ENCODE peak calls at places on chromosomes 2 and 18, in eight cellular contexts. One of them, this sample, is unnamed.

GRCh38 chr2:70173520-70173919 is 17.3 kb downstream of the C2orf42 start:
- ATAC-seq in effector memory CD8-positive, alpha-beta T cell: no peak
- ATAC-seq in Right ventricle myocardium inferior: no peak
- ATAC-seq in foreskin keratinocyte: no peak
- ATAC-seq in stimulated activated effector memory CD8-positive, alpha-beta T cell treated with anti-CD3 and anti-CD28 coated beads, Interleukin-12 subunit alpha, Interleukin-12 subunit beta, amount 100 ng/mL, for 72 hours: no peak
- ATAC-seq in right cardiac atrium: no peak
- ATAC-seq in T-helper 17 cell: no peak
- ATAC-seq in esophagus mucosa: no peak
- ATAC-seq in this sample: no peak

GRCh38 chr2:33021542-33022259 is 74.9 kb downstream of the LTBP1 start:
- ATAC-seq in effector memory CD8-positive, alpha-beta T cell: no peak
- ATAC-seq in Right ventricle myocardium inferior: peak; percentile 43
- ATAC-seq in foreskin keratinocyte: no peak
- ATAC-seq in stimulated activated effector memory CD8-positive, alpha-beta T cell treated with anti-CD3 and anti-CD28 coated beads, Interleukin-12 subunit alpha, Interleukin-12 subunit beta, amount 100 ng/mL, for 72 hours: no peak
- ATAC-seq in right cardiac atrium: no peak
- ATAC-seq in T-helper 17 cell: no peak
- ATAC-seq in esophagus mucosa: no peak
- ATAC-seq in this sample: no peak

GRCh38 chr2:68784849-68785248 is 50.2 kb downstream of the ARHGAP25 start:
- ATAC-seq in effector memory CD8-positive, alpha-beta T cell: no peak
- ATAC-seq in Right ventricle myocardium inferior: peak; percentile 44
- ATAC-seq in foreskin keratinocyte: no peak
- ATAC-seq in stimulated activated effector memory CD8-positive, alpha-beta T cell treated with anti-CD3 and anti-CD28 coated beads, Interleukin-12 subunit alpha, Interleukin-12 subunit beta, amount 100 ng/mL, for 72 hours: no peak
- ATAC-seq in right cardiac atrium: peak; percentile 69
- ATAC-seq in T-helper 17 cell: no peak
- ATAC-seq in esophagus mucosa: no peak
- ATAC-seq in this sample: no peak

GRCh38 chr2:204655626-204656025 is 110.4 kb downstream of the PARD3B start:
- ATAC-seq in effector memory CD8-positive, alpha-beta T cell: no peak
- ATAC-seq in Right ventricle myocardium inferior: no peak
- ATAC-seq in foreskin keratinocyte: no peak
- ATAC-seq in stimulated activated effector memory CD8-positive, alpha-beta T cell treated with anti-CD3 and anti-CD28 coated beads, Interleukin-12 subunit alpha, Interleukin-12 subunit beta, amount 100 ng/mL, for 72 hours: no peak
- ATAC-seq in right cardiac atrium: no peak
- ATAC-seq in T-helper 17 cell: no peak
- ATAC-seq in esophagus mucosa: no peak
- ATAC-seq in this sample: no peak

GRCh38 chr2:224016963-224017362 is 22.1 kb downstream of the SERPINE2 start:
- ATAC-seq in effector memory CD8-positive, alpha-beta T cell: no peak
- ATAC-seq in Right ventricle myocardium inferior: no peak
- ATAC-seq in foreskin keratinocyte: peak; percentile 50
- ATAC-seq in stimulated activated effector memory CD8-positive, alpha-beta T cell treated with anti-CD3 and anti-CD28 coated beads, Interleukin-12 subunit alpha, Interleukin-12 subunit beta, amount 100 ng/mL, for 72 hours: peak; percentile 40
- ATAC-seq in right cardiac atrium: no peak
- ATAC-seq in T-helper 17 cell: no peak
- ATAC-seq in esophagus mucosa: peak; percentile 64
- ATAC-seq in this sample: no peak

GRCh38 chr18:36947820-36948348 is 119.0 kb downstream of the KIAA1328 start:
- ATAC-seq in effector memory CD8-positive, alpha-beta T cell: no peak
- ATAC-seq in Right ventricle myocardium inferior: no peak
- ATAC-seq in foreskin keratinocyte: peak; percentile 49
- ATAC-seq in stimulated activated effector memory CD8-positive, alpha-beta T cell treated with anti-CD3 and anti-CD28 coated beads, Interleukin-12 subunit alpha, Interleukin-12 subunit beta, amount 100 ng/mL, for 72 hours: no peak
- ATAC-seq in right cardiac atrium: no peak
- ATAC-seq in T-helper 17 cell: no peak
- ATAC-seq in esophagus mucosa: no peak
- ATAC-seq in this sample: no peak

GRCh38 chr18:38654966-38655365 is 1089.4 kb upstream of the CELF4 start:
- ATAC-seq in effector memory CD8-positive, alpha-beta T cell: no peak
- ATAC-seq in Right ventricle myocardium inferior: no peak
- ATAC-seq in foreskin keratinocyte: no peak
- ATAC-seq in stimulated activated effector memory CD8-positive, alpha-beta T cell treated with anti-CD3 and anti-CD28 coated beads, Interleukin-12 subunit alpha, Interleukin-12 subunit beta, amount 100 ng/mL, for 72 hours: no peak
- ATAC-seq in right cardiac atrium: no peak
- ATAC-seq in T-helper 17 cell: no peak
- ATAC-seq in esophagus mucosa: no peak
- ATAC-seq in this sample: no peak

GRCh38 chr2:203722411-203722810 is 16.0 kb downstream of the CD28 start:
- ATAC-seq in effector memory CD8-positive, alpha-beta T cell: no peak
- ATAC-seq in Right ventricle myocardium inferior: no peak
- ATAC-seq in foreskin keratinocyte: peak; percentile 26
- ATAC-seq in stimulated activated effector memory CD8-positive, alpha-beta T cell treated with anti-CD3 and anti-CD28 coated beads, Interleukin-12 subunit alpha, Interleukin-12 subunit beta, amount 100 ng/mL, for 72 hours: no peak
- ATAC-seq in right cardiac atrium: no peak
- ATAC-seq in T-helper 17 cell: no peak
- ATAC-seq in esophagus mucosa: no peak
- ATAC-seq in this sample: no peak

GRCh38 chr2:190094471-190094870 is 31.9 kb upstream of the MSTN start:
- ATAC-seq in effector memory CD8-positive, alpha-beta T cell: no peak
- ATAC-seq in Right ventricle myocardium inferior: no peak
- ATAC-seq in foreskin keratinocyte: no peak
- ATAC-seq in stimulated activated effector memory CD8-positive, alpha-beta T cell treated with anti-CD3 and anti-CD28 coated beads, Interleukin-12 subunit alpha, Interleukin-12 subunit beta, amount 100 ng/mL, for 72 hours: no peak
- ATAC-seq in right cardiac atrium: no peak
- ATAC-seq in T-helper 17 cell: no peak
- ATAC-seq in esophagus mucosa: no peak
- ATAC-seq in this sample: no peak

GRCh38 chr18:78192044-78192443 is 787.6 kb upstream of the SALL3 start:
- ATAC-seq in effector memory CD8-positive, alpha-beta T cell: no peak
- ATAC-seq in Right ventricle myocardium inferior: no peak
- ATAC-seq in foreskin keratinocyte: no peak
- ATAC-seq in stimulated activated effector memory CD8-positive, alpha-beta T cell treated with anti-CD3 and anti-CD28 coated beads, Interleukin-12 subunit alpha, Interleukin-12 subunit beta, amount 100 ng/mL, for 72 hours: no peak
- ATAC-seq in right cardiac atrium: no peak
- ATAC-seq in T-helper 17 cell: no peak
- ATAC-seq in esophagus mucosa: peak; percentile 88
- ATAC-seq in this sample: no peak

GRCh38 chr2:227848586-227848985 is 22.8 kb upstream of the DAW1 start:
- ATAC-seq in effector memory CD8-positive, alpha-beta T cell: peak; percentile 92
- ATAC-seq in Right ventricle myocardium inferior: no peak
- ATAC-seq in foreskin keratinocyte: peak; percentile 65
- ATAC-seq in stimulated activated effector memory CD8-positive, alpha-beta T cell treated with anti-CD3 and anti-CD28 coated beads, Interleukin-12 subunit alpha, Interleukin-12 subunit beta, amount 100 ng/mL, for 72 hours: peak; percentile 92
- ATAC-seq in right cardiac atrium: no peak
- ATAC-seq in T-helper 17 cell: peak; percentile 92
- ATAC-seq in esophagus mucosa: peak; percentile 58
- ATAC-seq in this sample: peak; percentile 48